ENCODE peak calls at places on chromosomes 4 and X, in four cellular contexts. I is adrenal gland, X is colonic mucosa, E is testis. R is an unnamed sample.
A peak's percentile ranks its signal among the peaks of the same experiment; 100 is the strongest.

GRCh38 chr4:60039908-60040307 is 1160.2 kb upstream of the ADGRL3 start:
- DNase-seq in I (no peak), X (no peak), E (no peak), R (no peak)

GRCh38 chrX:119981286-119982070 is 37.9 kb upstream of the NKAP start:
- DNase-seq in I (peak; percentile 52), X (peak; percentile 26), E (peak; percentile 25), R (peak; percentile 21)

GRCh38 chr4:10237131-10237530 is 120.5 kb upstream of the WDR1 start:
- DNase-seq in I (no peak), X (no peak), E (no peak), R (no peak)

GRCh38 chr4:180828455-180829018 is 1414.7 kb upstream of the TENM3 start:
- DNase-seq in I (peak; percentile 72), X (no peak), E (peak; percentile 65), R (peak; percentile 65)

GRCh38 chrX:54530358-54530900 is 410 bp downstream of the GNL3L start:
- DNase-seq in I (no peak), X (no peak), E (no peak), R (no peak)

GRCh38 chr4:78642934-78643333 is 91.4 kb downstream of the ANXA3 start:
- DNase-seq in I (no peak), X (peak; percentile 75), E (no peak), R (no peak)

GRCh38 chr4:172826866-172827265 is 341.7 kb upstream of the GALNT7 start:
- DNase-seq in I (no peak), X (no peak), E (no peak), R (no peak)

GRCh38 chr4:137651128-137651527 is 118.8 kb upstream of the PCDH18 start:
- DNase-seq in I (no peak), X (no peak), E (no peak), R (no peak)

GRCh38 chrX:22748093-22748999 is 251.4 kb upstream of the DDX53 start:
- DNase-seq in I (peak; percentile 58), X (peak; percentile 36), E (peak; percentile 27), R (peak; percentile 50)

GRCh38 chr4:8544741-8545438 is 35.3 kb upstream of the GPR78 start:
- DNase-seq in I (no peak), X (no peak), E (no peak), R (no peak)

GRCh38 chrX:3994315-3994714 is 280.9 kb upstream of the PRKX start:
- DNase-seq in I (no peak), X (no peak), E (no peak), R (no peak)

GRCh38 chr4:109123952-109124351 is 178.5 kb downstream of the COL25A1 start:
- DNase-seq in I (no peak), X (no peak), E (no peak), R (no peak)

GRCh38 chr4:141702472-141703182 is 66.2 kb downstream of the IL15 start:
- DNase-seq in I (no peak), X (no peak), E (no peak), R (peak; percentile 73)

GRCh38 chrX:56802921-56803848 is 74.1 kb downstream of the NBDY start:
- DNase-seq in I (peak; percentile 80), X (peak; percentile 81), E (peak; percentile 62), R (no peak)

GRCh38 chrX:111124418-111124817 is 28.4 kb downstream of the PAK3 start:
- DNase-seq in I (no peak), X (no peak), E (no peak), R (no peak)

GRCh38 chrX:6225307-6226052 is 3.2 kb downstream of the NLGN4X start:
- DNase-seq in I (no peak), X (no peak), E (no peak), R (no peak)

GRCh38 chr4:3481783-3482397 is 18.8 kb downstream of the DOK7 start:
- DNase-seq in I (no peak), X (peak; percentile 63), E (no peak), R (no peak)

GRCh38 chr4:3484057-3484973 is 21.2 kb downstream of the DOK7 start:
- DNase-seq in I (no peak), X (peak; percentile 71), E (no peak), R (no peak)

GRCh38 chr4:3485011-3485881 is 22.1 kb downstream of the DOK7 start:
- DNase-seq in I (no peak), X (peak; percentile 35), E (no peak), R (no peak)

GRCh38 chr4:3482707-3483106 is 19.6 kb downstream of the DOK7 start:
- DNase-seq in I (no peak), X (no peak), E (no peak), R (no peak)

DNA sequence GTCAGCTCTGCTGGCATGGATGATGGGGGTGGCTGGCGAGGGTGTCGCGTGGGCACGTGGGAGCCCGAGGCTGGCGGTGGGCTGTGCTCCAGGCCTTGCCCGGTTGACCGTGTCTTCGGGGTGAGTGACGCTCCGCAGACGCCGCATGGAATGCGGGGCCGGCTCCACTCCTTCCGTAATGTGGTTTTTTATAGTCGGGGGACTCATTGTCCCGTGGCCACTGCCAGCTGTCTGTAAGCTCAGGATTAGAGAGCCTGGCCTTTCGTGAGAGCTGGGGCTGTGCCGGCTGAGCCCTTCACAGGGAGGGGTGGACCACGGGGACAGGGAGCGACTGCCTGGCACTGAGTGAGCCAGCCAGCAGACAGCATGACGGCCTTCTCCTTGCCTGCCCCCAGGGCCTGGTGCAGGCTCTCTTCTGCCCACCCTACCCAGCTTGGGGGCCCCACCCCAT is 20.4 kb downstream of the DOK7 start:
- DNase-seq in I (no peak), X (no peak), E (no peak), R (no peak)
- H3K4me1 ChIP-seq in I (no peaks in the 10 kb centered on the region), X (peaks cover 8% of the 10 kb centered on the region), E (peaks cover 3% of the 10 kb centered on the region), R (no peaks in the 10 kb centered on the region)

GRCh38 chr4:21531048-21531447 is 417.5 kb downstream of the KCNIP4 start:
- DNase-seq in I (no peak), X (no peak), E (no peak), R (no peak)

GRCh38 chr4:21535901-21536300 is 412.7 kb downstream of the KCNIP4 start:
- DNase-seq in I (no peak), X (no peak), E (no peak), R (no peak)
- TF ChIP-seq CTCF in I (no peak), X (no peak), E (no peak), R (no peak)

DNA sequence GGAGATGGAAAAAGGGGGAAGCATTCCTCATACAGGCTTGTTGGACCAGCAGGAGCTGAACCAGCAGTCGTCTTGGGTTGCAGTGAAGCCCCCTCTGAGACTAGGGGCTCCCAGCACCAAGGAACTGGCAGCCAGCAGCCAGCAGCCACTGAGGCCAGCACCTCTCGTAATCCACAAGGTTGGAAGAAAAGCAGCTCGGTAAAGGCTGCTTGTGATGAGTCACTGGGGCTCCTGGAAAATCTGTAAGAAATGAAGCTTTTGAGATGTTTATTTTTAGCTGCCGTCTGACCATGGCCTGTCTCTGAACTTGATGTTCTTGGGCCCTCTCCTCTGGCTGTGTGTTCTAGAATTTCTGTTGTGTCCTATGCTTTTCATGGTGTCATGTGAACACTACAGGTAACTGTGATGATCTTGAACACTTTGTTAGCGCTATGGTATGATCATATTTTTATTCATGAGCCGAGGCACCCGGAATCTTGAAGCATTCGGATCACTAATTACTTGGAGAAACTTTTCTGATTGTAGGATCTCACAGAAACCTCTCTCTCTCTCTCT is 18.6 kb downstream of the CLCN4 start:
- DNase-seq in I (peak; percentile 66), X (no peak), E (peak; percentile 46), R (no peak)
- H3K4me3 ChIP-seq in I (no peak overlapping the region), X (no peak overlapping the region), E (no peak overlapping the region), R (no peak overlapping the region)

DNA sequence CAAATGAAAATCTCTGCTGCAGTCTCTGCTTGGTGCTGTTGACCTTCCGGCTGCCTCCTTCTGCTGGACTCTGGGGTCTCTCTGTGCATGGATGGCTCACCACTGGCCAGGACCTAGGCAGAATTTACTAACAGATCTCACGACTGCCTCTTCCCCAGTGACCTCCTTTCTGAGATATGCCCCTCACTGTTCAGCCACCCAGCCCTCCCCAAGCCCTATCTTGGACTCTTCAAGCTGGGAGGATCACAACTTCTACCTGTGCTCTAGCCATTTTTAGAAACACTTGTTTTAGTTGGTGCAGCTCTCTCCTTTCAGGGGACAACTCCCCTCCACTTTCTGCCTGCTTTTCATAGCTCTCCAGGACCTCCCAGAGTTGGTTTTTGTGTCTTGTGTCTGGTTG is 6.3 kb downstream of the RGS12 start:
- DNase-seq in I (peak; percentile 35), X (peak; percentile 10), E (no peak), R (no peak)
- H3K4me1 ChIP-seq in I (peaks cover 5% of the 10 kb centered on the region), X (no peaks in the 10 kb centered on the region), E (peaks cover 17% of the 10 kb centered on the region), R (peaks cover 4% of the 10 kb centered on the region)

GRCh38 chr4:151408630-151409469 is at the start of gene FHIP1A:
- DNase-seq in I (peak; percentile 91), X (peak; percentile 93), E (peak; percentile 87), R (peak; percentile 70)
- TF ChIP-seq CTCF in I (no peak), X (no peak), E (no peak), R (no peak)

DNA sequence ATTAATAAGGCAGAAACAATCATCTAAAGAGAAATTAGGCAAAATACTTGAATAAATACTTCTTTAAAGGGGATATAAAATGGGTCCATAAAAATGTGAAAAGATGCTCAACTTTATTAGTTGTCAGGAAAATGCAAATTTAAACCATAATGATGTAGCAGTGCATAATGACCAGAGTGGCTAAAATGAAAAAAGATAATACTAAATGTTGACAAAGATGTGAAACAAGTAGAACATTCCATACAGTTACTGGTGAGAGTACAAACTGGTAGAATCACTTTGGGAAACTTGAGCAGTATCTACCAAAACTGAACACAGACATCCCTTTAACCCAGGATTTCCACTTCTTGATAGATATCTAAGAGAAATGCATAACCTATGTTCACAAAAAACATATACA is 5.0 kb downstream of the ARSJ start:
- DNase-seq in I (no peak), X (no peak), E (no peak), R (no peak)
- H3K4me3 ChIP-seq in I (no peak overlapping the region), X (no peak overlapping the region), E (no peak overlapping the region), R (no peak overlapping the region)

DNA sequence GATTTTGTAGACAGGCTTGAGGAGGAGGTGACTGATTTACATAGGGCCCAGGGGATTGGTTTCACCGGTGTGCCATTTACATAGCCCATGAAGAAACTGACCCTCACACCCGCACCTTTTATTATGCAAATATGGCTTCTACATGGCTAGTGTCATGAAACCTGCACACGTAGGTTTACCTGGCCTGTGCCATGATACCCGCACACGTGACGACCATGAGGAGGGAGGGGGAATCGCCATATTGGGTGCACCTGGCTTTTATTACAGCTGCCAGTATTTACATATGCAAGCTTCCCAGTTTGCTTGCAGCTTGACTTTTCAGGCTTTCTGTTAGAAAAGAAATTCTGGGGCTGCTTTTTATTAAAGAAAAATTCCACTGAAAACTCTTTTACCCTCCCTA is 359.7 kb downstream of the ADAM29 start:
- DNase-seq in I (no peak), X (no peak), E (no peak), R (no peak)
- H3K4me1 ChIP-seq in I (no peaks in the 10 kb centered on the region), X (no peaks in the 10 kb centered on the region), E (no peaks in the 10 kb centered on the region), R (no peaks in the 10 kb centered on the region)

GRCh38 chr4:127788517-127788916 is 6.4 kb downstream of the HSPA4L start:
- DNase-seq in I (no peak), X (no peak), E (no peak), R (no peak)
- TF ChIP-seq CTCF in I (no peak), X (no peak), E (no peak), R (peak; percentile 57)

R was measured in BE2C.